ENCODE peak calls at places on chromosome 1, in four cellular contexts. One of them, this sample, is unnamed.
A peak's percentile ranks its signal among the peaks of the same experiment; 100 is the strongest.

GRCh38 chr1:13901597-13901996 is 201.6 kb downstream of the PRDM2 start:
- DNase-seq in IMR-90: no peak
- DNase-seq in sigmoid colon: no peak
- DNase-seq in AG09319: no peak
- DNase-seq in this sample: no peak

GRCh38 chr1:207282049-207282448 is 39.4 kb upstream of the CD55 start:
- DNase-seq in IMR-90: peak; percentile 53
- DNase-seq in sigmoid colon: no peak
- DNase-seq in AG09319: no peak
- DNase-seq in this sample: no peak

GRCh38 chr1:87226341-87226760 is 102.3 kb upstream of the LMO4 start:
- DNase-seq in IMR-90: peak; percentile 100
- DNase-seq in sigmoid colon: peak; percentile 83
- DNase-seq in AG09319: peak; percentile 86
- DNase-seq in this sample: no peak

GRCh38 chr1:43688594-43689000 is 18.7 kb upstream of the ST3GAL3 start:
- DNase-seq in IMR-90: peak; percentile 94
- DNase-seq in sigmoid colon: no peak
- DNase-seq in AG09319: peak; percentile 42
- DNase-seq in this sample: no peak

GRCh38 chr1:183318433-183318832 is 99.7 kb downstream of the NMNAT2 start:
- DNase-seq in IMR-90: peak; percentile 95
- DNase-seq in sigmoid colon: peak; percentile 95
- DNase-seq in AG09319: peak; percentile 85
- DNase-seq in this sample: peak; percentile 28

GRCh38 chr1:73761559-73761958 is 436.4 kb downstream of the LRRIQ3 start:
- DNase-seq in IMR-90: no peak
- DNase-seq in sigmoid colon: no peak
- DNase-seq in AG09319: no peak
- DNase-seq in this sample: no peak

GRCh38 chr1:226046240-226046639 is 16.3 kb upstream of the H3-3A start:
- DNase-seq in IMR-90: peak; percentile 89
- DNase-seq in sigmoid colon: no peak
- DNase-seq in AG09319: no peak
- DNase-seq in this sample: no peak

GRCh38 chr1:234584926-234585325 is 25.1 kb downstream of the IRF2BP2 start:
- DNase-seq in IMR-90: no peak
- DNase-seq in sigmoid colon: peak; percentile 86
- DNase-seq in AG09319: no peak
- DNase-seq in this sample: no peak

GRCh38 chr1:13554798-13555197 is 28.8 kb upstream of the PDPN start:
- DNase-seq in IMR-90: no peak
- DNase-seq in sigmoid colon: no peak
- DNase-seq in AG09319: no peak
- DNase-seq in this sample: no peak

GRCh38 chr1:103459385-103459784 is 66.1 kb upstream of the RNPC3 start:
- DNase-seq in IMR-90: no peak
- DNase-seq in sigmoid colon: no peak
- DNase-seq in AG09319: no peak
- DNase-seq in this sample: no peak

GRCh38 chr1:40382601-40383000 is 9.1 kb downstream of the SMAP2 start:
- DNase-seq in IMR-90: no peak
- DNase-seq in sigmoid colon: no peak
- DNase-seq in AG09319: no peak
- DNase-seq in this sample: no peak
- TF ChIP-seq CTCF in IMR-90: no peak
- TF ChIP-seq CTCF in sigmoid colon: no peak
- TF ChIP-seq CTCF in AG09319: no peak
- TF ChIP-seq CTCF in this sample: no peak

GRCh38 chr1:224183591-224184312 is 712 bp downstream of the DEGS1 start:
- DNase-seq in IMR-90: peak; percentile 61
- DNase-seq in sigmoid colon: peak; percentile 75
- DNase-seq in AG09319: no peak
- DNase-seq in this sample: no peak
- TF ChIP-seq CTCF in IMR-90: no peak
- TF ChIP-seq CTCF in sigmoid colon: no peak
- TF ChIP-seq CTCF in AG09319: no peak
- TF ChIP-seq CTCF in this sample: peak; percentile 33

DNA sequence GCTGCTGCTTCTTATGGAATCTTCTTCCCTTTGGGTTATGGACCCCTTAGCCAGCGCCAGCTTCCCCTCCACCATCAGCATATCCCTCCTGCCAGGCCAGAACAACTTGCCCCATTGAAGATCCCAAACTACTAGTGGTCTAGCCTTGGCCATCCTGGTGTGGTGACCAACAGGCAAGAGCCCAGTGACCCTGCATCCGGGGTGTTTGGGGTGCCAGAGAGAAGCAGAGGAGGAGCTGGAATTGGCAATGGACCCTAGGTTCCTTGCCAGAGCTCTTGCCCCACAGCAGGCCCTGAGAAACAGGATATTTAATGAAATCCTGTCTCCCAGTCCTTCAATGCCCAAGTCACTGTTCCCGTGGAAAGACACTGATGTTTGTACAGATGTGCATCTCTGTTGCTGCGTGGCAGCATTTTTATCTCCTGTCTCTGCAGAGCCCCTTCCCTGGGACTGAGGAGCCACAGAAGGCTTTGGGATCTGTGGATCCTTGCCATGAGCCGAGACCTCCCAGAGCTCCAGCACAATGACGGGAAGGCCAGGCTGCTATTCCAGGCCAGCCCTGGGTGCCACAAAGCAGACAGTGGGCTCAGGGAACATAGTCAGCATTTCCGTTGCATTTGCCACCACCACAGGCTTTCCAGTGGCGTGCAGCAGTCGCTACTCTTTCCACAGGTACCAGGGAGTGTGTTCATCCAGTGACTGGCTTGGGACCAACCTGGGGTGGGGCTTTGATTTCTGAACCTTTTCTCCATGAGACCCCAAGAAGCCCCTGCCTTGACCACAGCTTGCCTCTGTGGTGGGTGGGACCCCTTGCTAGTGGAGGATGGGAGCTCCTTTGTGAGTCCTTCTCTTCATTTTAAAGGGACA is 21.6 kb downstream of the NAV1 start:
- DNase-seq in IMR-90: no peak
- DNase-seq in sigmoid colon: peak; percentile 59
- DNase-seq in AG09319: no peak
- DNase-seq in this sample: no peak
- TF ChIP-seq CTCF in IMR-90: no peak
- TF ChIP-seq CTCF in sigmoid colon: no peak
- TF ChIP-seq CTCF in AG09319: no peak
- TF ChIP-seq CTCF in this sample: no peak

GRCh38 chr1:61334718-61335589 is 252.6 kb downstream of the NFIA start:
- DNase-seq in IMR-90: no peak
- DNase-seq in sigmoid colon: peak; percentile 85
- DNase-seq in AG09319: no peak
- DNase-seq in this sample: no peak

GRCh38 chr1:61338899-61339298 is 256.5 kb downstream of the NFIA start:
- DNase-seq in IMR-90: no peak
- DNase-seq in sigmoid colon: no peak
- DNase-seq in AG09319: no peak
- DNase-seq in this sample: no peak

GRCh38 chr1:61337981-61338848 is 255.9 kb downstream of the NFIA start:
- DNase-seq in IMR-90: peak; percentile 75
- DNase-seq in sigmoid colon: peak; percentile 84
- DNase-seq in AG09319: peak; percentile 62
- DNase-seq in this sample: peak; percentile 77

GRCh38 chr1:61337471-61337870 is 255.1 kb downstream of the NFIA start:
- DNase-seq in IMR-90: peak; percentile 7
- DNase-seq in sigmoid colon: no peak
- DNase-seq in AG09319: no peak
- DNase-seq in this sample: no peak

DNA sequence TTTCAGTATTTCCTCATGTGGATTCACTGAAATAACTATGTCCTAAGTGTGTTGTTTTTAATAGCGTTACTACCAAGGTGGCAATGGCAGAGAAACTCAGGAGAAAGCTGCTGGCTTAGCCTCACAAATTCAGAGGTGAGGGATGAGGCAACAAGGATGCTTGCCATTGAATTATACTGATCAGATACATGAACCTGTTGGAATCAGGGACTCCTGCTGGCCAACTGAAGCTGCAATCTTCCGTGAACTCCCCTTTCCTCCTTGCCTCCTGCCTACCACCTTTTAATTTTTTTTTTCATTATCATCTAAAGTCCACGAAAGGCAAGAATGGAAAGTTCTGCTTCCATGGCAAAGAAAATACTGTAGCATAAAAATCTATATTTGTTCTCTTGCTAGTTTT is 254.7 kb downstream of the NFIA start:
- DNase-seq in IMR-90: no peak
- DNase-seq in sigmoid colon: no peak
- DNase-seq in AG09319: no peak
- DNase-seq in this sample: no peak
- TF ChIP-seq CTCF in IMR-90: no peak
- TF ChIP-seq CTCF in sigmoid colon: no peak
- TF ChIP-seq CTCF in AG09319: no peak
- TF ChIP-seq CTCF in this sample: peak; percentile 8

DNA sequence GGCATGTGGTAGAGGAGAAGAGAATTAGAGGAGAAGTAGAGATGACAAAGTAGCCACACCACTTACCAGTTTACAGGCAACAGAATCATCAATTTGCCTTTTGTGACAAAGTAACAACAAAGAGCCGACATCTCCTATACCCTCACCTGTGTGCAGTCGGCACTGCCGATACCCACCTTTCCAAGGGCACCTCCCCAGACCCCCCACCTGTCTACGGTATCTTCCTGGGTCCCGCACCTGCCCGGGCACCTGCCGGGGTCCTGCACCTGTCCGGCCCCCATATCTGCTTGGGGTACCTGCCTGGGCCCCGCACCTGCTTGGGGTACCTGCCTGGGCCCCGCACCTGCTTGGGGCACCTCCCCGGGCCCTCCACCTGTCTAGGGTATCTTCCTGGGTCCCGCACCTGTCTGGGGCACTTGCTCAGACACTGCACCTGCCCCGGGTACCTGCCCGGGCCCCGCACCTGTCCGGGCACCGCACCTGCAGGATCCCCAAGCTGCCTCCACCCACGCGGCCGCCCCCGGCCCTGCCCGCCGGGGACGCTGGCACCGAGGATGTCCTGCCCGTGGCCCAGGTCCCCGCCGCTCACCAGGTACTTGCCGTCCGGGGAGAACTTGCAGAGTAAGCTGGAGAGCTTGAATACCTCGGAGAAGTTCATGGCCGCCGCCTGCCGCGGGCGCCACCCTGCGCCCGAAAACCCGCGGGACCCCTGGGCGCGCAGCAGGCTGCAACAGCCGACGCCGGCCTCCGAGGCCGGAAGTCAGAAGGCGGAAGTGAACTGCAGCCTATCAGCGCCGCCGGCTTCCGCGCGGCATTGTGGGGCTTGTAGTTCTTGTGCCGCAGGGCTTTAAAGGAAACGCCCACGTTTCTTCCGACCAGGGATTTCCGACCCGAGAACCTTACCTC is at the start of gene WRAP73:
- DNase-seq in IMR-90: peak; percentile 89
- DNase-seq in sigmoid colon: peak; percentile 93
- DNase-seq in AG09319: peak; percentile 66
- DNase-seq in this sample: peak; percentile 64
- TF ChIP-seq CTCF in IMR-90: peak; percentile 36
- TF ChIP-seq CTCF in sigmoid colon: no peak
- TF ChIP-seq CTCF in AG09319: peak; percentile 8
- TF ChIP-seq CTCF in this sample: peak; percentile 26

DNA sequence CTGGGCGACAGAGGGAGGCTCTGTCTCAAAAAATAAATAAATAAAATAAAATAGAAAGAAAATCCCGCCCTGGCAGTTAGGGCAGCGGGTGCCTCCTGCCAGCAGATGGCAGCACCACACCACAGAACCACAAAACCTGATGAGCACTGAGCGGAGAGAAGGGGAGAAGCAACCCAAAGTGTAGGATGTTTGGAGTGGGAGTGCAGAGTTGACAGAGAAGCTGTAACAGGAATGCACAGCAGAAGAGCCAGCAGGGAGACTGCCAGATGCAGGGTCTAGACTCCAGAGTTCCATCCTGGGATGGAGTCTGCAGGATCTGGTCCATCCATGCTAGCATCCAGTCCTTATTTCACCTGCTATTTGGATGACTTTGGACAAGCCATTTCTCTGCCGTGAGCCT is 29.7 kb upstream of the KIRREL1 start:
- DNase-seq in IMR-90: peak; percentile 66
- DNase-seq in sigmoid colon: peak; percentile 75
- DNase-seq in AG09319: peak; percentile 23
- DNase-seq in this sample: no peak
- TF ChIP-seq CTCF in IMR-90: peak; percentile 94
- TF ChIP-seq CTCF in sigmoid colon: peak; percentile 84
- TF ChIP-seq CTCF in AG09319: peak; percentile 90
- TF ChIP-seq CTCF in this sample: peak; percentile 95

GRCh38 chr1:54107131-54107530 is 45.7 kb downstream of the CDCP2 start:
- DNase-seq in IMR-90: peak; percentile 38
- DNase-seq in sigmoid colon: no peak
- DNase-seq in AG09319: no peak
- DNase-seq in this sample: no peak
- TF ChIP-seq CTCF in IMR-90: peak; percentile 45
- TF ChIP-seq CTCF in sigmoid colon: no peak
- TF ChIP-seq CTCF in AG09319: peak; percentile 40
- TF ChIP-seq CTCF in this sample: no peak

DNA sequence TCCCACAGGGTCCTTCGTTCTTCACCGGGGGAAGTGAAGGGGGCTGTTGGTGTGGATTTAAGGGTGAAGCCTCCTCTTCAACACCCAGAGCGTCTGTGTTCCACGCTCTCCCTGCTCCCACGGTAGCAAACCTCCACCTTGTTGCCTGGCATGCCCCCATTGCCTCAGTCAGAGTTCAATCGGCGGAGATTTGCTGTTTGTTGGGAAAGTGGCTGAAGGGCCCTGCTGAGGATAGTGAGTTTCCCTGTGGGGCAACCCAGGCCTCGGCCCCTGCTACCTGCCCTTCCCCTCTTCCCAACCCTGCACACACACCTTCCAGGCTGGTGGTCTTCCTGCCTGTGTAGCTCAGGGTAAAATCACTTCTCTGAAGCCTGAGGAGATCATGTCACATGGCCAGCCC is 60.5 kb downstream of the TOR1AIP2 start:
- DNase-seq in IMR-90: no peak
- DNase-seq in sigmoid colon: peak; percentile 46
- DNase-seq in AG09319: no peak
- DNase-seq in this sample: no peak
- TF ChIP-seq CTCF in IMR-90: no peak
- TF ChIP-seq CTCF in sigmoid colon: no peak
- TF ChIP-seq CTCF in AG09319: no peak
- TF ChIP-seq CTCF in this sample: no peak

GRCh38 chr1:40977721-40978120 is 1.8 kb upstream of the CTPS1 start:
- DNase-seq in IMR-90: no peak
- DNase-seq in sigmoid colon: no peak
- DNase-seq in AG09319: no peak
- DNase-seq in this sample: no peak

GRCh38 chr1:40980068-40980452 is 564 bp downstream of the CTPS1 start:
- DNase-seq in IMR-90: no peak
- DNase-seq in sigmoid colon: no peak
- DNase-seq in AG09319: no peak
- DNase-seq in this sample: no peak

GRCh38 chr1:40980453-40981121 is 1.1 kb downstream of the CTPS1 start:
- DNase-seq in IMR-90: peak; percentile 50
- DNase-seq in sigmoid colon: no peak
- DNase-seq in AG09319: no peak
- DNase-seq in this sample: peak; percentile 38

GRCh38 chr1:40978886-40979240 is 633 bp upstream of the CTPS1 start:
- DNase-seq in IMR-90: no peak
- DNase-seq in sigmoid colon: peak; percentile 69
- DNase-seq in AG09319: no peak
- DNase-seq in this sample: no peak

GRCh38 chr1:40979241-40980067 is at the start of gene CTPS1:
- DNase-seq in IMR-90: peak; percentile 91
- DNase-seq in sigmoid colon: peak; percentile 98
- DNase-seq in AG09319: peak; percentile 79
- DNase-seq in this sample: peak; percentile 72
- TF ChIP-seq CTCF in IMR-90: peak; percentile 35
- TF ChIP-seq CTCF in sigmoid colon: no peak
- TF ChIP-seq CTCF in AG09319: peak; percentile 19
- TF ChIP-seq CTCF in this sample: peak; percentile 23

This sample was measured in LNCaP clone FGC.